ENCODE peak calls at places on chromosomes 3 and 15, in ten cellular contexts. M, T, U, I, Y, H, B, Q, X and S are unnamed samples.

GRCh38 chr3:132083583-132084372 is 49.0 kb upstream of the CPNE4 start:
- DNase-seq in H (peak), M (no peak), X (peak), T (no peak), I (no peak), B (no peak), U (no peak), Y (no peak), Q (no peak), S (no peak)

GRCh38 chr15:48396020-48396419 is 64.8 kb downstream of the DUT start:
- DNase-seq in T (no peak), X (no peak), I (no peak), M (no peak), Q (no peak), Y (no peak), H (no peak), B (no peak), U (no peak), S (no peak)

GRCh38 chr3:187618732-187619131 is 51.5 kb downstream of the SST start:
- DNase-seq in T (no peak), U (no peak), B (no peak), I (no peak), H (no peak), M (no peak), Y (no peak), Q (no peak), X (no peak), S (no peak)

GRCh38 chr3:179729086-179729485 is 76.2 kb downstream of the USP13 start:
- DNase-seq in B (no peak), H (no peak), M (no peak), X (no peak), Y (no peak), Q (no peak), I (no peak), T (no peak), U (no peak), S (no peak)

GRCh38 chr15:101110681-101111569 is 140.9 kb downstream of the CHSY1 start:
- DNase-seq in T (no peak), M (peak), U (no peak), X (no peak), I (no peak), Y (peak), H (no peak), Q (no peak), B (no peak), S (no peak)

GRCh38 chr3:188270423-188270972 is 116.5 kb downstream of the LPP start:
- DNase-seq in T (no peak), M (no peak), X (peak), Q (no peak), Y (no peak), B (peak), H (no peak), I (peak), U (peak), S (no peak)

GRCh38 chr3:115857518-115858136 is 234.3 kb downstream of the GAP43 start:
- DNase-seq in T (no peak), U (peak), Q (no peak), X (no peak), H (no peak), B (no peak), I (no peak), Y (no peak), M (no peak), S (no peak)

GRCh38 chr15:49473031-49473430 is 50.0 kb downstream of the FGF7 start:
- DNase-seq in U (peak), B (no peak), X (no peak), H (no peak), Q (no peak), I (no peak), M (no peak), T (no peak), Y (no peak), S (no peak)

GRCh38 chr3:182787302-182788036 is 5.8 kb upstream of the ATP11B start:
- DNase-seq in Y (no peak), I (no peak), M (no peak), X (no peak), U (peak), T (no peak), B (no peak), Q (no peak), H (no peak), S (no peak)

GRCh38 chr3:111735271-111735758 is 123.8 kb upstream of the PHLDB2 start:
- DNase-seq in U (peak), Q (no peak), I (no peak), T (no peak), M (no peak), B (peak), H (peak), Y (no peak), X (no peak), S (peak)

GRCh38 chr3:121630355-121630754 is 30.3 kb downstream of the HCLS1 start:
- DNase-seq in T (no peak), H (no peak), M (no peak), Y (no peak), Q (no peak), B (no peak), U (no peak), X (no peak), I (no peak), S (no peak)

GRCh38 chr15:93030430-93031102 is 58.4 kb downstream of the RGMA start:
- DNase-seq in Y (peak), H (peak), Q (no peak), T (peak), B (peak), X (peak), I (peak), U (peak), M (peak), S (peak)

GRCh38 chr15:45773149-45773548 is 138.3 kb downstream of the SQOR start:
- DNase-seq in I (no peak), T (no peak), Q (no peak), M (no peak), X (no peak), U (peak), B (no peak), Y (no peak), H (no peak), S (no peak)

GRCh38 chr15:31472636-31473383 is 146.2 kb downstream of the KLF13 start:
- DNase-seq in X (no peak), B (no peak), T (peak), Q (no peak), U (peak), I (peak), Y (peak), M (peak), H (no peak), S (no peak)

GRCh38 chr3:16106050-16106449 is 68.4 kb upstream of the GALNT15 start:
- DNase-seq in I (no peak), B (no peak), Y (no peak), H (no peak), X (no peak), T (no peak), Q (no peak), U (no peak), M (no peak), S (no peak)

GRCh38 chr3:44280077-44280476 is 38.4 kb downstream of the TOPAZ1 start:
- DNase-seq in T (no peak), X (no peak), M (no peak), Y (no peak), I (no peak), U (no peak), H (no peak), B (no peak), Q (no peak), S (no peak)

GRCh38 chr3:115396801-115397200 is 226.5 kb upstream of the GAP43 start:
- DNase-seq in I (no peak), B (no peak), H (no peak), T (no peak), U (no peak), X (no peak), Q (no peak), Y (no peak), M (no peak), S (no peak)

GRCh38 chr15:39127925-39128617 is 452.8 kb upstream of the THBS1 start:
- DNase-seq in X (peak), Q (no peak), Y (no peak), T (no peak), U (peak), M (no peak), I (no peak), H (peak), B (peak), S (peak)

GRCh38 chr15:81189583-81190283 is 6.9 kb upstream of the IL16 start:
- DNase-seq in Q (no peak), I (peak), H (no peak), T (peak), U (peak), Y (peak), B (no peak), X (no peak), M (no peak), S (no peak)

GRCh38 chr15:40536501-40536900 is 28.3 kb downstream of the CCDC32 start:
- DNase-seq in M (no peak), Q (no peak), H (no peak), Y (peak), X (no peak), T (no peak), U (peak), I (no peak), B (no peak), S (no peak)

GRCh38 chr3:129664040-129664646 is 57.7 kb upstream of the PLXND1 start:
- DNase-seq in Q (no peak), T (no peak), U (no peak), H (no peak), M (no peak), B (no peak), Y (no peak), X (no peak), I (no peak), S (no peak)

GRCh38 chr3:31779514-31779913 is 201.5 kb downstream of the OSBPL10 start:
- DNase-seq in Y (no peak), I (no peak), T (no peak), M (no peak), U (no peak), X (no peak), Q (no peak), B (peak), H (no peak), S (no peak)

GRCh38 chr15:50906954-50907865 is 1.3 kb upstream of the AP4E1 start:
- DNase-seq in B (peak), X (peak), M (peak), U (peak), Q (peak), I (no peak), H (no peak), T (peak), Y (no peak), S (no peak)

GRCh38 chr3:129345971-129346370 is 67.3 kb downstream of the HMCES start:
- DNase-seq in Y (no peak), I (no peak), H (no peak), X (no peak), Q (no peak), U (no peak), T (no peak), M (no peak), B (no peak), S (no peak)

GRCh38 chr3:26365706-26366105 is 256.9 kb upstream of the LRRC3B start:
- DNase-seq in I (no peak), T (no peak), U (no peak), H (no peak), M (no peak), Q (no peak), Y (no peak), B (no peak), X (no peak), S (no peak)

GRCh38 chr3:115040673-115041286 is 106.3 kb downstream of the ZBTB20 start:
- DNase-seq in Q (no peak), B (peak), U (peak), I (peak), Y (no peak), T (peak), M (no peak), H (peak), X (peak), S (peak)

GRCh38 chr3:195086341-195086740 is 184.6 kb downstream of the XXYLT1 start:
- DNase-seq in Y (no peak), I (no peak), X (no peak), M (peak), Q (no peak), B (no peak), H (no peak), U (no peak), T (no peak), S (no peak)

GRCh38 chr3:87503901-87504498 is 227.6 kb upstream of the POU1F1 start:
- DNase-seq in Y (no peak), H (peak), B (peak), T (peak), X (peak), I (no peak), Q (no peak), U (peak), M (no peak), S (peak)

GRCh38 chr3:66378256-66378655 is 122.6 kb downstream of the LRIG1 start:
- DNase-seq in Y (no peak), T (no peak), M (no peak), H (peak), U (peak), I (no peak), Q (no peak), B (no peak), X (peak), S (no peak)

GRCh38 chr3:134471521-134472193 is 14.1 kb downstream of the ANAPC13 start:
- DNase-seq in X (no peak), U (peak), M (no peak), Y (no peak), B (no peak), I (no peak), H (peak), T (no peak), Q (no peak), S (peak)

GRCh38 chr15:83100072-83100646 is 7.3 kb upstream of the TM6SF1 start:
- DNase-seq in B (no peak), H (no peak), M (no peak), Y (no peak), X (peak), U (no peak), I (no peak), Q (no peak), T (no peak), S (no peak)

GRCh38 chr3:122092460-122093165 is 37.5 kb downstream of the CD86 start:
- DNase-seq in U (peak), T (no peak), X (peak), Q (no peak), I (no peak), H (no peak), B (no peak), Y (no peak), M (no peak), S (no peak)

GRCh38 chr15:79208179-79208578 is 74.3 kb upstream of the ANKRD34C start:
- DNase-seq in H (no peak), M (no peak), U (no peak), X (peak), T (no peak), Y (no peak), I (no peak), Q (no peak), B (no peak), S (no peak)

GRCh38 chr3:190566043-190566933 is 52.4 kb downstream of the IL1RAP start:
- DNase-seq in X (peak), M (peak), U (peak), Q (peak), B (peak), Y (peak), T (peak), I (peak), H (peak), S (peak)

GRCh38 chr3:12990781-12991480 is 82.3 kb downstream of the IQSEC1 start:
- DNase-seq in B (no peak), T (no peak), U (peak), Q (no peak), M (peak), H (no peak), X (no peak), Y (no peak), I (no peak), S (peak)

GRCh38 chr3:25169146-25169545 is 258.9 kb upstream of the RARB start:
- DNase-seq in B (no peak), H (no peak), T (no peak), X (no peak), Y (no peak), U (no peak), M (no peak), Q (no peak), I (no peak), S (no peak)

DNA sequence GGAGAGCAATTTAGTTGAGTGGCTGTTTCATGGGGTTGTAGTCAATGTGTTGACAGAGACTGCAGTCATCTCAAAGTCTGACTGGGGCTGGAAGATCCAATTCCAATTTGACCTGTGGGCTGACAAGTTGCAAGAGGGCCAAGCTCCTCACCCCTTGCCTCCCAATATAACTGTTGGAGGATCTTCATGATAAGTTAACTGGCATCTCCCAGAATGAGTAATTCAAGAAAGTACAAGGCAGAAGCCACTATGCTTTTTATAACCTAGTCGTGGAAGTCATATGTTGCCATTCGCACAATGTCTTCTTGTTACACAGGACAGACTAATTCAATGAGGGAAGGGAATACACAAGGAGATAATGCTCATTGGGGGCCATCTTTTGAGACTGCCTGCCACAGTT is 29.1 kb downstream of the GPR15 start:
- DNase-seq in M (no peak), U (no peak), Q (no peak), B (no peak), H (no peak), T (no peak), I (no peak), Y (no peak), X (no peak), S (no peak)
- TF ChIP-seq POLR2A in M (no peak), U (no peak), Q (no peak), B (no peak), H (no peak), T (no peak), I (no peak), Y (no peak), X (no peak), S (no peak)

GRCh38 chr3:126355251-126355650 is 2.0 kb downstream of the KLF15 start:
- DNase-seq in T (no peak), M (peak), X (no peak), Y (peak), Q (no peak), U (no peak), B (no peak), I (no peak), H (no peak), S (no peak)

GRCh38 chr3:126356373-126357298 is 572 bp downstream of the KLF15 start:
- DNase-seq in B (no peak), U (no peak), T (no peak), Q (no peak), H (no peak), X (no peak), I (peak), M (peak), Y (peak), S (no peak)

GRCh38 chr3:126357299-126358037 is at the start of gene KLF15:
- DNase-seq in M (peak), I (peak), H (peak), B (peak), U (peak), Y (peak), Q (peak), X (peak), T (peak), S (peak)

GRCh38 chr3:126354776-126355175 is 2.4 kb downstream of the KLF15 start:
- DNase-seq in M (peak), I (no peak), T (no peak), B (no peak), Q (no peak), H (no peak), X (no peak), Y (peak), U (no peak), S (no peak)

GRCh38 chr3:126355777-126356372 is 1.3 kb downstream of the KLF15 start:
- DNase-seq in X (no peak), T (peak), Y (peak), H (no peak), B (peak), U (peak), M (peak), I (peak), Q (peak), S (no peak)
- TF ChIP-seq POLR2A in X (no peak), T (no peak), Y (peak), H (no peak), B (peak), U (no peak), M (no peak), I (peak), Q (peak), S (no peak)

GRCh38 chr3:197023241-197023997 is 6.2 kb downstream of the MELTF start:
- DNase-seq in I (no peak), Q (no peak), M (peak), U (no peak), H (no peak), Y (peak), X (peak), B (no peak), T (no peak), S (no peak)
- TF ChIP-seq POLR2A in I (no peak), Q (no peak), M (no peak), U (no peak), H (no peak), Y (no peak), X (no peak), B (no peak), T (no peak), S (no peak)

GRCh38 chr3:72247645-72248388 is 462.9 kb upstream of the PROK2 start:
- DNase-seq in Y (peak), M (no peak), H (no peak), U (no peak), X (no peak), T (peak), Q (no peak), B (no peak), I (no peak), S (no peak)
- TF ChIP-seq POLR2A in Y (no peak), M (no peak), H (no peak), U (no peak), X (no peak), T (no peak), Q (no peak), B (no peak), I (no peak), S (no peak)

GRCh38 chr15:24954783-24955548 is at the start of the genes SNRPN and SNURF:
- DNase-seq in B (peak), Q (peak), Y (peak), U (peak), I (peak), T (peak), X (no peak), M (peak), H (peak), S (peak)
- TF ChIP-seq POLR2A in B (peak), Q (peak), Y (peak), U (peak), I (peak), T (peak), X (no peak), M (no peak), H (peak), S (peak)

DNA sequence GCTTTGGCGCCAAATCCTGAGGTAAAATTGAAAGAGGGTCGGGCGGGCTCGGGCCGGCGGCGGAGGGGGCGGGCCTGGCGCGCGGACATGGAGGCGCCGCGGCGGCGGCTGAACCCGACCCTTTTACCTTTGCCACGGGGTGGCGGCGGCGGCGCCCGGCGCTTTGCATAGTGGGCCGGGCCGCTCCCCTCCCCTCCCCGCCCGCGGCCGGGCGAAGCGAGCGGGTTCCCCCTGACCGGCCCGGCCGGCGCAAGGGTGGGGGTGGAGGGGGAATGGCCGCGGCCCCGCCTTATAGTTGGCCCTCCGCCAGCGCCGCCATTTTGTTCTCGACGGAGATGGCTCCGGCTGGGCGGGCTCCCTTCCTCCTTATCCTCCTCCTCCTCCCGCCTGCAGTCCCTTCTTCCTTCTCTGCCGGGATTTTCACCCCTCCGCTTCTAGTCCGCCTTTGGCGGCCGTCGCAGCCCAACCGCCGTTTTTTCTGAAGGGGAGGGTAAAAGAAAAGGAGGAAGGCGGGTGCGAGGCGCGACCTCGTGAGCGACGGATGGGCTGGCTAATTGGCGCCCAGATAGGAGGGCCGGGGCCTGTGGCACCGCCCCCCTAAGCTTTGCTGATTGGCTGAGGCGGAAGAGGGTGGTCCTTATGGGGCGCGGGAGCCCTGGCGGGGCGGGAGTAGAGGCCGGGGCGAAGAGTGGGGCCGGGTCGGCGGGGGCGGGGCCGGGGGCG is 664 bp downstream of the NR2C2 start:
- DNase-seq in H (peak), I (peak), M (peak), Y (peak), X (peak), T (peak), Q (peak), B (peak), U (peak), S (peak)
- TF ChIP-seq POLR2A in H (peak), I (peak), M (no peak), Y (peak), X (no peak), T (no peak), Q (peak), B (peak), U (peak), S (no peak)

GRCh38 chr3:48013288-48013980 is 2.8 kb downstream of the MAP4 start:
- DNase-seq in B (peak), Q (no peak), I (peak), T (peak), M (no peak), Y (no peak), X (no peak), U (peak), H (no peak), S (peak)
- TF ChIP-seq POLR2A in B (no peak), Q (no peak), I (no peak), T (no peak), M (no peak), Y (no peak), X (no peak), U (no peak), H (no peak), S (no peak)